ENCODE peak calls at places on chromosomes 4 and X, in four cellular contexts. T is fibroblast of mammary gland, W is pancreas, B is A549. A is an unnamed sample.

GRCh38 chrX:24231780-24232179 is 82.1 kb downstream of the SUPT20HL2 start:
- DNase-seq in T (no peak), B (no peak), W (no peak), A (no peak)

GRCh38 chrX:136200466-136200865 is 50.7 kb downstream of the MAP7D3 start:
- DNase-seq in B (peak), W (no peak), T (peak), A (no peak)

GRCh38 chrX:13939741-13940597 is 89.7 kb downstream of the GEMIN8 start:
- DNase-seq in T (no peak), W (no peak), B (no peak), A (no peak)

GRCh38 chr4:104353481-104353880 is 141.2 kb downstream of the CXXC4 start:
- DNase-seq in T (no peak), W (no peak), B (no peak), A (no peak)

GRCh38 chrX:46710927-46711623 is 47.8 kb downstream of the SLC9A7 start:
- DNase-seq in B (no peak), T (no peak), W (no peak), A (no peak)

GRCh38 chr4:78748361-78748760 is 27.8 kb upstream of the BMP2K start:
- DNase-seq in T (no peak), B (no peak), W (no peak), A (no peak)

GRCh38 chr4:77443941-77444340 is 161.7 kb upstream of the CXCL13 start:
- DNase-seq in W (no peak), B (no peak), T (peak), A (no peak)

GRCh38 chrX:113391875-113392274 is 551.2 kb upstream of the AMOT start:
- DNase-seq in B (no peak), W (no peak), T (no peak), A (no peak)

GRCh38 chrX:24131476-24131875 is 18.1 kb upstream of the ZFX start:
- DNase-seq in W (no peak), T (no peak), B (no peak), A (no peak)

GRCh38 chrX:110657073-110657472 is 138.5 kb downstream of the CHRDL1 start:
- DNase-seq in B (no peak), T (no peak), W (no peak), A (no peak)

GRCh38 chr4:126241631-126242030 is 926.9 kb downstream of the FAT4 start:
- DNase-seq in T (no peak), B (no peak), W (no peak), A (no peak)

DNA sequence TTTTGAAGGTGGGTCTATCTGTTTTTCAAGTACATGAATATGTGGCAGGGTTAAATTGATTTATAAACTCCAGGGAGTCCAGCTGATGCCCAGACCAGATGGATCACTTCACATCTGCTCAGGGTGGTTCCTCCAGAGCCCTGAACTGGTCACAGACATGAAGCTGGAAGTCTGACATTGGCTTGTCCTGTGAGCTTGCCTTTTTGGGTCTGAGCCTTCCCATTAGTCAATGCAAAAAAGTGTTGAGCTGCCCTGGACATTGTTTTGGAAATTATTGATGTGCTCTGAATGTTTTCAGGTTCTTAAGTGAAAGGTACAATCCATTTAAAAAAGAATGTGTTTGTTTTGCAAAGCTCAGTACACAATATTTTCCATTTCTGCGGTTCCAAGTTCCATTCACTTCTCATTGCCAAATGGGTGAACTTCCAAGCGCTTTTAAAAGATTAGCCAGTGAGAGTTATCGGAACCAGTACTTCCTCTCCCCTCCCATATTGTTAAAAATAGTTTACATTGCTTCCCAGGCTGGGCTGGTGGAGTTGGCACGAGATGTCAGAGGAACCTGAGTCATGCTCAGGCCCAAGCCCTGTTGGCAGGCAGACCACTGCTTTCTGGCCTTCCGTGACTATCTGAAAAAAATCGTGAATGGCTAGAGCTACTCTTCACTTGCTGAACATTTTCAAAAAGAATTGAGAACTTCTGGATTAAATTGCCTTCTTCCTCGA is 52.1 kb downstream of the PDGFRA start:
- DNase-seq in W (peak), B (peak), T (peak), A (peak)
- H3K4me3 ChIP-seq in W (no peak), B (no peak), T (no peak), A (no peak)

GRCh38 chr4:107719927-107720722 is at the start of gene PAPSS1:
- DNase-seq in B (peak), W (peak), T (peak), A (peak)

GRCh38 chr4:107718351-107718965 is 1.6 kb downstream of the PAPSS1 start:
- DNase-seq in W (no peak), B (no peak), T (peak), A (no peak)

GRCh38 chr4:107719211-107719926 is 665 bp downstream of the PAPSS1 start:
- DNase-seq in T (peak), B (peak), W (no peak), A (no peak)

GRCh38 chr4:107721436-107722090 is 1.5 kb upstream of the PAPSS1 start:
- DNase-seq in T (no peak), B (no peak), W (peak), A (peak)
- H3K4me3 ChIP-seq in T (no peak), B (no peak), W (no peak), A (peak)

GRCh38 chrX:101956556-101956955 is 24.7 kb upstream of the ZMAT1 start:
- DNase-seq in T (no peak), B (no peak), W (no peak), A (no peak)
- H3K4me3 ChIP-seq in T (no peak), B (no peak), W (no peak), A (no peak)

DNA sequence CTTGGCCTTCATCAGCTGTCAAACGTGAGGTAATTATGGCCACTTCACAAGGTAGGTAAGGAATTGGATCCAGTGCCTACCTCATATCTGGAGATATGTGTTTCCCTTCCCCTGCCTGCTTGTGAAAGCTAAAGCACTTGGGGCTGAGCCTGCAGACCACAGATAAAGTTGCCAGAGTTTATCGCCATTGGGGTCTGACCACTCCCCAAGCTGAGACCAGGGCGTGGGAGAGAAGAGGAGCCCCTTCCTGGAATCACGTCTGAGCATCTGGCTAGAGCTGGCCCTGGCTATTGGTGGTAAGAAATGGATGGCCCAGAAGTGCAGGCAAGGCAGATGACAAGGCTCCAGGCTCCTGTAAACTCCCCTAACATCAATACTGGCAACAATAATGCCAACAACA is 2.7 kb downstream of the ALAS2 start:
- DNase-seq in T (no peak), W (no peak), B (no peak), A (no peak)
- H3K4me3 ChIP-seq in T (no peak), W (no peak), B (no peak), A (no peak)

A was measured in transverse colon.